ENCODE peak calls at places on chromosomes 1 and 21, in nine cellular contexts. One of them, this sample, is unnamed.

GRCh38 chr1:68327414-68327813 is 95.1 kb upstream of the WLS start:
- DNase-seq in AG04450: no peak
- DNase-seq in endodermal cell: no peak
- DNase-seq in CD4-positive, CD25-positive, alpha-beta regulatory T cell: no peak
- DNase-seq in fibroblast of mammary gland: peak
- DNase-seq in IMR-90: peak
- DNase-seq in A549: no peak
- DNase-seq in tibial artery: no peak
- DNase-seq in kidney: no peak
- DNase-seq in this sample: no peak

GRCh38 chr1:40679165-40679953 is 12.1 kb upstream of the NFYC start:
- DNase-seq in AG04450: no peak
- DNase-seq in endodermal cell: no peak
- DNase-seq in CD4-positive, CD25-positive, alpha-beta regulatory T cell: no peak
- DNase-seq in fibroblast of mammary gland: no peak
- DNase-seq in IMR-90: no peak
- DNase-seq in A549: no peak
- DNase-seq in tibial artery: no peak
- DNase-seq in kidney: no peak
- DNase-seq in this sample: no peak

GRCh38 chr1:182930985-182931384 is 22.0 kb downstream of the SHCBP1L start:
- DNase-seq in AG04450: no peak
- DNase-seq in endodermal cell: no peak
- DNase-seq in CD4-positive, CD25-positive, alpha-beta regulatory T cell: no peak
- DNase-seq in fibroblast of mammary gland: no peak
- DNase-seq in IMR-90: no peak
- DNase-seq in A549: no peak
- DNase-seq in tibial artery: no peak
- DNase-seq in kidney: no peak
- DNase-seq in this sample: no peak

GRCh38 chr1:195530961-195531360 is 1077.3 kb downstream of the KCNT2 start:
- DNase-seq in AG04450: no peak
- DNase-seq in endodermal cell: no peak
- DNase-seq in CD4-positive, CD25-positive, alpha-beta regulatory T cell: no peak
- DNase-seq in fibroblast of mammary gland: peak
- DNase-seq in IMR-90: peak
- DNase-seq in A549: no peak
- DNase-seq in tibial artery: no peak
- DNase-seq in kidney: no peak
- DNase-seq in this sample: no peak

GRCh38 chr1:30300669-30301068 is 422.7 kb downstream of the MATN1 start:
- DNase-seq in AG04450: no peak
- DNase-seq in endodermal cell: peak
- DNase-seq in CD4-positive, CD25-positive, alpha-beta regulatory T cell: no peak
- DNase-seq in fibroblast of mammary gland: no peak
- DNase-seq in IMR-90: no peak
- DNase-seq in A549: no peak
- DNase-seq in tibial artery: no peak
- DNase-seq in kidney: no peak
- DNase-seq in this sample: no peak

GRCh38 chr1:93722081-93723031 is 40.7 kb upstream of the BCAR3 start:
- DNase-seq in AG04450: no peak
- DNase-seq in endodermal cell: no peak
- DNase-seq in CD4-positive, CD25-positive, alpha-beta regulatory T cell: no peak
- DNase-seq in fibroblast of mammary gland: no peak
- DNase-seq in IMR-90: no peak
- DNase-seq in A549: no peak
- DNase-seq in tibial artery: peak
- DNase-seq in kidney: no peak
- DNase-seq in this sample: no peak

GRCh38 chr1:43233631-43234030 is 36.2 kb upstream of the TMEM125 start:
- DNase-seq in AG04450: no peak
- DNase-seq in endodermal cell: no peak
- DNase-seq in CD4-positive, CD25-positive, alpha-beta regulatory T cell: no peak
- DNase-seq in fibroblast of mammary gland: no peak
- DNase-seq in IMR-90: no peak
- DNase-seq in A549: no peak
- DNase-seq in tibial artery: peak
- DNase-seq in kidney: no peak
- DNase-seq in this sample: no peak

GRCh38 chr1:29332204-29332603 is 95.9 kb downstream of the PTPRU start:
- DNase-seq in AG04450: no peak
- DNase-seq in endodermal cell: peak
- DNase-seq in CD4-positive, CD25-positive, alpha-beta regulatory T cell: no peak
- DNase-seq in fibroblast of mammary gland: peak
- DNase-seq in IMR-90: peak
- DNase-seq in A549: no peak
- DNase-seq in tibial artery: no peak
- DNase-seq in kidney: no peak
- DNase-seq in this sample: no peak

GRCh38 chr1:16903054-16903453 is 7.3 kb downstream of the RNU1-2 start:
- DNase-seq in AG04450: no peak
- DNase-seq in endodermal cell: peak
- DNase-seq in CD4-positive, CD25-positive, alpha-beta regulatory T cell: no peak
- DNase-seq in fibroblast of mammary gland: peak
- DNase-seq in IMR-90: peak
- DNase-seq in A549: no peak
- DNase-seq in tibial artery: peak
- DNase-seq in kidney: no peak
- DNase-seq in this sample: no peak

GRCh38 chr21:17455451-17455850 is 57.4 kb upstream of the CXADR start:
- DNase-seq in AG04450: no peak
- DNase-seq in endodermal cell: no peak
- DNase-seq in CD4-positive, CD25-positive, alpha-beta regulatory T cell: no peak
- DNase-seq in fibroblast of mammary gland: no peak
- DNase-seq in IMR-90: no peak
- DNase-seq in A549: no peak
- DNase-seq in tibial artery: no peak
- DNase-seq in kidney: no peak
- DNase-seq in this sample: no peak

GRCh38 chr21:39000496-39000895 is 182.8 kb downstream of the PSMG1 start:
- DNase-seq in AG04450: no peak
- DNase-seq in endodermal cell: peak
- DNase-seq in CD4-positive, CD25-positive, alpha-beta regulatory T cell: no peak
- DNase-seq in fibroblast of mammary gland: no peak
- DNase-seq in IMR-90: peak
- DNase-seq in A549: no peak
- DNase-seq in tibial artery: no peak
- DNase-seq in kidney: peak
- DNase-seq in this sample: no peak

GRCh38 chr1:6724517-6725141 is 23.0 kb upstream of the DNAJC11 start:
- DNase-seq in AG04450: peak
- DNase-seq in endodermal cell: no peak
- DNase-seq in CD4-positive, CD25-positive, alpha-beta regulatory T cell: no peak
- DNase-seq in fibroblast of mammary gland: peak
- DNase-seq in IMR-90: peak
- DNase-seq in A549: peak
- DNase-seq in tibial artery: no peak
- DNase-seq in kidney: no peak
- DNase-seq in this sample: no peak

GRCh38 chr1:172966844-172967540 is 83.7 kb downstream of the TNFSF18 start:
- DNase-seq in AG04450: no peak
- DNase-seq in endodermal cell: no peak
- DNase-seq in CD4-positive, CD25-positive, alpha-beta regulatory T cell: no peak
- DNase-seq in fibroblast of mammary gland: peak
- DNase-seq in IMR-90: peak
- DNase-seq in A549: no peak
- DNase-seq in tibial artery: no peak
- DNase-seq in kidney: no peak
- DNase-seq in this sample: no peak

GRCh38 chr1:203340112-203340804 is 10.7 kb downstream of the FMOD start:
- DNase-seq in AG04450: peak
- DNase-seq in endodermal cell: peak
- DNase-seq in CD4-positive, CD25-positive, alpha-beta regulatory T cell: peak
- DNase-seq in fibroblast of mammary gland: peak
- DNase-seq in IMR-90: peak
- DNase-seq in A549: peak
- DNase-seq in tibial artery: peak
- DNase-seq in kidney: no peak
- DNase-seq in this sample: no peak

GRCh38 chr1:10473145-10473765 is 926 bp upstream of the DFFA start:
- DNase-seq in AG04450: no peak
- DNase-seq in endodermal cell: no peak
- DNase-seq in CD4-positive, CD25-positive, alpha-beta regulatory T cell: no peak
- DNase-seq in fibroblast of mammary gland: no peak
- DNase-seq in IMR-90: no peak
- DNase-seq in A549: no peak
- DNase-seq in tibial artery: no peak
- DNase-seq in kidney: no peak
- DNase-seq in this sample: no peak
- H3K4me3 ChIP-seq in AG04450: no peak
- H3K4me3 ChIP-seq in endodermal cell: no peak
- H3K4me3 ChIP-seq in CD4-positive, CD25-positive, alpha-beta regulatory T cell: peak
- H3K4me3 ChIP-seq in fibroblast of mammary gland: no peak
- H3K4me3 ChIP-seq in IMR-90: no peak
- H3K4me3 ChIP-seq in A549: peak
- H3K4me3 ChIP-seq in tibial artery: no peak
- H3K4me3 ChIP-seq in kidney: peak
- H3K4me3 ChIP-seq in this sample: peak

GRCh38 chr1:23931481-23931880 is 18.3 kb upstream of the CNR2 start:
- DNase-seq in AG04450: no peak
- DNase-seq in endodermal cell: no peak
- DNase-seq in CD4-positive, CD25-positive, alpha-beta regulatory T cell: no peak
- DNase-seq in fibroblast of mammary gland: no peak
- DNase-seq in IMR-90: no peak
- DNase-seq in A549: no peak
- DNase-seq in tibial artery: no peak
- DNase-seq in kidney: no peak
- DNase-seq in this sample: no peak

GRCh38 chr1:23930861-23931471 is 17.8 kb upstream of the CNR2 start:
- DNase-seq in AG04450: peak
- DNase-seq in endodermal cell: no peak
- DNase-seq in CD4-positive, CD25-positive, alpha-beta regulatory T cell: no peak
- DNase-seq in fibroblast of mammary gland: peak
- DNase-seq in IMR-90: peak
- DNase-seq in A549: no peak
- DNase-seq in tibial artery: no peak
- DNase-seq in kidney: no peak
- DNase-seq in this sample: no peak

GRCh38 chr1:23936481-23937176 is 23.0 kb upstream of the PNRC2 start:
- DNase-seq in AG04450: no peak
- DNase-seq in endodermal cell: peak
- DNase-seq in CD4-positive, CD25-positive, alpha-beta regulatory T cell: no peak
- DNase-seq in fibroblast of mammary gland: no peak
- DNase-seq in IMR-90: no peak
- DNase-seq in A549: no peak
- DNase-seq in tibial artery: peak
- DNase-seq in kidney: no peak
- DNase-seq in this sample: no peak
- H3K4me3 ChIP-seq in AG04450: no peak
- H3K4me3 ChIP-seq in endodermal cell: no peak
- H3K4me3 ChIP-seq in CD4-positive, CD25-positive, alpha-beta regulatory T cell: no peak
- H3K4me3 ChIP-seq in fibroblast of mammary gland: no peak
- H3K4me3 ChIP-seq in IMR-90: no peak
- H3K4me3 ChIP-seq in A549: no peak
- H3K4me3 ChIP-seq in tibial artery: no peak
- H3K4me3 ChIP-seq in kidney: no peak
- H3K4me3 ChIP-seq in this sample: no peak

GRCh38 chr1:230231739-230232075 is 164.7 kb downstream of the GALNT2 start:
- DNase-seq in AG04450: no peak
- DNase-seq in endodermal cell: no peak
- DNase-seq in CD4-positive, CD25-positive, alpha-beta regulatory T cell: no peak
- DNase-seq in fibroblast of mammary gland: peak
- DNase-seq in IMR-90: peak
- DNase-seq in A549: no peak
- DNase-seq in tibial artery: peak
- DNase-seq in kidney: peak
- DNase-seq in this sample: no peak

GRCh38 chr1:230230948-230231738 is 164.1 kb downstream of the GALNT2 start:
- DNase-seq in AG04450: no peak
- DNase-seq in endodermal cell: peak
- DNase-seq in CD4-positive, CD25-positive, alpha-beta regulatory T cell: no peak
- DNase-seq in fibroblast of mammary gland: peak
- DNase-seq in IMR-90: no peak
- DNase-seq in A549: no peak
- DNase-seq in tibial artery: no peak
- DNase-seq in kidney: no peak
- DNase-seq in this sample: no peak

GRCh38 chr1:230233786-230234185 is 166.7 kb downstream of the GALNT2 start:
- DNase-seq in AG04450: no peak
- DNase-seq in endodermal cell: peak
- DNase-seq in CD4-positive, CD25-positive, alpha-beta regulatory T cell: no peak
- DNase-seq in fibroblast of mammary gland: no peak
- DNase-seq in IMR-90: no peak
- DNase-seq in A549: no peak
- DNase-seq in tibial artery: no peak
- DNase-seq in kidney: no peak
- DNase-seq in this sample: no peak

GRCh38 chr1:230230273-230230672 is 163.2 kb downstream of the GALNT2 start:
- DNase-seq in AG04450: no peak
- DNase-seq in endodermal cell: peak
- DNase-seq in CD4-positive, CD25-positive, alpha-beta regulatory T cell: no peak
- DNase-seq in fibroblast of mammary gland: no peak
- DNase-seq in IMR-90: no peak
- DNase-seq in A549: no peak
- DNase-seq in tibial artery: peak
- DNase-seq in kidney: no peak
- DNase-seq in this sample: no peak

DNA sequence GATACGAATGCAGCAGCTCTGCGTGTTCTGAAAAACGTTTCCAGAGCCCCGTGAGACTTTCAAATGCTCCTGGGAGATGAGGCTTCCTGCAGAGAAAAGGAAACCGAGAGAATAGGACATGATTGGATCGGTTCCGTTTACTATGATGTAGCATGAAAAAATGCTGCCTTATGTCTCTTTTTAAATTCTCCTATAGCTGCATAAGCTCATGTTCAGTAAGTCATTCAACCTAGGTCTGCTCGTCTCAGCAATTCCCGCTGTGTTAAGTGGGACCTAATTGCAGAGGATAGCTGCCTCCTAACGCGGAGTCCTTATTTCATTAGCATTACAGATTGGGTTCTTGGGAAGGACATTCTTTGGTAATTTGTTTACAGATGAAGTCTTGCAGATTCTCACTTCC is 165.3 kb downstream of the GALNT2 start:
- DNase-seq in AG04450: no peak
- DNase-seq in endodermal cell: peak
- DNase-seq in CD4-positive, CD25-positive, alpha-beta regulatory T cell: no peak
- DNase-seq in fibroblast of mammary gland: peak
- DNase-seq in IMR-90: peak
- DNase-seq in A549: no peak
- DNase-seq in tibial artery: no peak
- DNase-seq in kidney: no peak
- DNase-seq in this sample: no peak
- H3K4me3 ChIP-seq in AG04450: no peak
- H3K4me3 ChIP-seq in endodermal cell: peak
- H3K4me3 ChIP-seq in CD4-positive, CD25-positive, alpha-beta regulatory T cell: no peak
- H3K4me3 ChIP-seq in fibroblast of mammary gland: no peak
- H3K4me3 ChIP-seq in IMR-90: no peak
- H3K4me3 ChIP-seq in A549: no peak
- H3K4me3 ChIP-seq in tibial artery: peak
- H3K4me3 ChIP-seq in kidney: no peak
- H3K4me3 ChIP-seq in this sample: no peak

DNA sequence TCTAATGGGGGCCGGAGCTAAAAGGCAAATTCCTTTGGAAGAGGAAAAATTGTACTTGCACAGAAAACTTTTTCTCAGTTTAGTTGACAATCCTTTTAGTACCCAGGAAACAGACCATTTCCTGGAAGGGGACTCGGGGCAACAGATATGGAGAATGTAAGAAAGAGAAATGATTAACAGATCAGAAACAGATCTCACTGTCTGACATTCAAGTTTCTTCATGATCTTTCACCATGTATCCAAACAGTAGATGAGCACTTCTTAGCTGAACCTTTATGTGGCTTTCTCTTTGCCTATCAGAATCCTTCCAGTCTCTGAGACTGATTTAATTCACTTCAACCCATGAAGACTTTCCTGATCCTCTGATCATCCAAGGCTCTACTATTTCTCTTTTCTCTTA is 2.8 kb downstream of the TTLL7 start:
- DNase-seq in AG04450: no peak
- DNase-seq in endodermal cell: no peak
- DNase-seq in CD4-positive, CD25-positive, alpha-beta regulatory T cell: no peak
- DNase-seq in fibroblast of mammary gland: no peak
- DNase-seq in IMR-90: peak
- DNase-seq in A549: no peak
- DNase-seq in tibial artery: no peak
- DNase-seq in kidney: no peak
- DNase-seq in this sample: no peak
- H3K4me3 ChIP-seq in AG04450: no peak
- H3K4me3 ChIP-seq in endodermal cell: no peak
- H3K4me3 ChIP-seq in CD4-positive, CD25-positive, alpha-beta regulatory T cell: no peak
- H3K4me3 ChIP-seq in fibroblast of mammary gland: no peak
- H3K4me3 ChIP-seq in IMR-90: no peak
- H3K4me3 ChIP-seq in A549: no peak
- H3K4me3 ChIP-seq in tibial artery: peak
- H3K4me3 ChIP-seq in kidney: no peak
- H3K4me3 ChIP-seq in this sample: no peak

This sample was measured in Panc1.